ENCODE peak calls at places on chromosomes 5 and 9, in nine cellular contexts. K is cardiac fibroblast, P is heart right ventricle, O is prostate gland, H is A549, Y is breast epithelium, L is mucosa of descending colon, G is left ventricle myocardium inferior, J is HFF-Myc. C is an unnamed sample.

GRCh38 chr9:35688558-35689350 is 971 bp downstream of the TPM2 start:
- DNase-seq in L (no peak), P (no peak), K (peak), G (no peak), H (peak), O (no peak), J (peak), Y (no peak), C (peak)

GRCh38 chr5:158995694-158996173 is 104.0 kb downstream of the EBF1 start:
- DNase-seq in J (no peak), O (no peak), L (no peak), Y (no peak), P (no peak), G (no peak), H (no peak), K (peak), C (no peak)

GRCh38 chr5:180084638-180085561 is 13.3 kb upstream of the RNF130 start:
- DNase-seq in Y (no peak), H (peak), O (peak), G (no peak), K (no peak), L (peak), J (no peak), P (no peak), C (no peak)

GRCh38 chr5:138668981-138669380 is 84.2 kb upstream of the CTNNA1 start:
- DNase-seq in J (no peak), G (no peak), L (no peak), Y (peak), K (no peak), O (no peak), P (no peak), H (peak), C (no peak)

GRCh38 chr5:132883261-132883834 is 9.9 kb downstream of the LEAP2 start:
- DNase-seq in J (peak), L (no peak), P (no peak), O (peak), K (peak), G (no peak), Y (no peak), H (peak), C (peak)

GRCh38 chr5:171724771-171725609 is 60.6 kb upstream of the SMIM23 start:
- DNase-seq in L (no peak), Y (no peak), K (peak), P (no peak), G (no peak), H (no peak), O (no peak), J (peak), C (no peak)

GRCh38 chr5:54881286-54882005 is 103.9 kb downstream of the ESM1 start:
- DNase-seq in G (no peak), H (no peak), P (no peak), O (no peak), L (no peak), J (no peak), K (no peak), Y (no peak), C (no peak)

GRCh38 chr5:76371955-76372319 is 31.1 kb upstream of the IQGAP2 start:
- DNase-seq in L (no peak), Y (no peak), O (no peak), G (no peak), J (no peak), P (no peak), K (no peak), H (no peak), C (no peak)

GRCh38 chr9:94928696-94929372 is 202.3 kb downstream of the AOPEP start:
- DNase-seq in G (no peak), J (no peak), L (no peak), O (no peak), H (no peak), Y (no peak), K (no peak), P (no peak), C (no peak)

GRCh38 chr5:34598177-34598794 is 57.8 kb upstream of the RAI14 start:
- DNase-seq in O (no peak), J (peak), H (peak), P (no peak), G (no peak), L (no peak), Y (no peak), K (peak), C (peak)

GRCh38 chr9:21668504-21668903 is 133.9 kb upstream of the MTAP start:
- DNase-seq in L (no peak), J (no peak), H (no peak), Y (no peak), G (no peak), K (no peak), O (no peak), P (no peak), C (no peak)

GRCh38 chr5:105504-106080 is 13.6 kb downstream of the PLEKHG4B start:
- DNase-seq in K (no peak), Y (no peak), L (no peak), H (no peak), O (no peak), J (no peak), P (no peak), G (no peak), C (no peak)

GRCh38 chr5:174599992-174600391 is 124.4 kb upstream of the MSX2 start:
- DNase-seq in O (no peak), G (no peak), L (no peak), H (no peak), J (no peak), P (no peak), K (no peak), Y (no peak), C (no peak)

GRCh38 chr9:21758540-21758939 is 43.9 kb upstream of the MTAP start:
- DNase-seq in K (no peak), G (no peak), O (no peak), Y (no peak), L (no peak), P (no peak), H (no peak), J (no peak), C (no peak)

GRCh38 chr5:150622157-150622556 is 18.3 kb upstream of the SYNPO start:
- DNase-seq in L (no peak), K (no peak), G (no peak), P (no peak), Y (no peak), J (no peak), H (no peak), O (no peak), C (no peak)

GRCh38 chr5:73232266-73233041 is 59.5 kb downstream of the TMEM174 start:
- DNase-seq in Y (no peak), K (no peak), O (no peak), L (no peak), P (no peak), J (no peak), G (no peak), H (no peak), C (no peak)

GRCh38 chr5:143730112-143730801 is 81.7 kb upstream of the HMHB1 start:
- DNase-seq in H (no peak), Y (no peak), K (no peak), J (no peak), L (no peak), P (no peak), G (no peak), O (no peak), C (no peak)

GRCh38 chr9:20117985-20118384 is 329.1 kb upstream of the SLC24A2 start:
- DNase-seq in K (no peak), H (no peak), Y (no peak), G (no peak), L (no peak), J (no peak), P (no peak), O (no peak), C (no peak)

GRCh38 chr5:78345485-78345884 is 14.9 kb upstream of the SCAMP1 start:
- DNase-seq in Y (no peak), J (no peak), P (no peak), O (no peak), H (no peak), G (no peak), K (peak), L (no peak), C (no peak)

GRCh38 chr9:116417464-116417863 is 263.9 kb downstream of the PAPPA start:
- DNase-seq in O (no peak), Y (no peak), G (no peak), L (no peak), K (no peak), P (no peak), J (no peak), H (no peak), C (peak)

GRCh38 chr9:21095561-21095960 is 17.8 kb upstream of the IFNB1 start:
- DNase-seq in L (no peak), O (no peak), K (no peak), Y (no peak), G (no peak), H (no peak), J (no peak), P (no peak), C (no peak)

GRCh38 chr5:1167361-1167727 is 34.1 kb upstream of the SLC6A19 start:
- DNase-seq in H (no peak), L (no peak), G (no peak), K (no peak), J (no peak), Y (no peak), P (no peak), O (no peak), C (no peak)

GRCh38 chr9:81193362-81194339 is 495.7 kb downstream of the TLE1 start:
- DNase-seq in H (peak), K (no peak), J (no peak), L (no peak), G (no peak), Y (no peak), P (no peak), O (no peak), C (no peak)

GRCh38 chr9:131625848-131626670 is 80.7 kb downstream of the PRRT1B start:
- DNase-seq in H (no peak), K (no peak), Y (no peak), O (no peak), J (no peak), P (no peak), L (peak), G (no peak), C (no peak)

GRCh38 chr5:172791291-172791690 is 20.3 kb upstream of the DUSP1 start:
- DNase-seq in P (no peak), H (no peak), Y (no peak), K (no peak), G (no peak), L (no peak), O (no peak), J (no peak), C (no peak)

GRCh38 chr9:37941253-37941652 is 37.3 kb upstream of the SLC25A51 start:
- DNase-seq in K (no peak), H (no peak), Y (no peak), P (no peak), J (no peak), G (no peak), O (no peak), L (no peak), C (no peak)

GRCh38 chr5:168699002-168699401 is 119.8 kb upstream of the PANK3 start:
- DNase-seq in O (no peak), H (no peak), Y (no peak), P (peak), L (no peak), J (no peak), G (peak), K (no peak), C (no peak)

GRCh38 chr9:80492221-80492620 is 920.5 kb downstream of the TLE4 start:
- DNase-seq in G (peak), Y (no peak), J (no peak), P (peak), O (no peak), K (peak), H (no peak), L (no peak), C (peak)

GRCh38 chr9:115672477-115673316 is 480.9 kb upstream of the PAPPA start:
- DNase-seq in Y (no peak), G (no peak), P (no peak), O (no peak), J (peak), L (no peak), K (peak), H (peak), C (peak)

GRCh38 chr9:2817987-2818386 is 25.9 kb downstream of the PUM3 start:
- DNase-seq in K (peak), H (no peak), L (no peak), G (no peak), O (no peak), Y (no peak), P (no peak), J (no peak), C (peak)

GRCh38 chr5:111583761-111584203 is 71.4 kb upstream of the STARD4 start:
- DNase-seq in H (no peak), K (peak), J (peak), O (no peak), Y (no peak), G (no peak), L (no peak), P (no peak), C (no peak)

GRCh38 chr5:170078458-170078857 is 27.2 kb upstream of the FOXI1 start:
- DNase-seq in Y (no peak), G (no peak), O (no peak), J (no peak), L (no peak), P (no peak), K (no peak), H (no peak), C (no peak)

GRCh38 chr9:134455951-134456739 is 129.9 kb downstream of the RXRA start:
- DNase-seq in O (peak), L (peak), K (peak), Y (peak), J (peak), H (peak), G (peak), P (peak), C (peak)

GRCh38 chr5:157076558-157076957 is 17.6 kb upstream of the HAVCR1 start:
- DNase-seq in K (peak), O (no peak), J (peak), P (no peak), Y (no peak), H (peak), G (no peak), L (no peak), C (peak)

GRCh38 chr9:13728917-13729811 is 449.7 kb upstream of the MPDZ start:
- DNase-seq in J (no peak), Y (no peak), G (no peak), L (no peak), H (no peak), K (peak), O (no peak), P (no peak), C (peak)

GRCh38 chr9:24793711-24794110 is 248.0 kb upstream of the IZUMO3 start:
- DNase-seq in G (no peak), Y (no peak), O (no peak), J (no peak), L (no peak), K (peak), P (no peak), H (no peak), C (no peak)

GRCh38 chr9:93963969-93964368 is 8.8 kb upstream of the BARX1 start:
- DNase-seq in K (no peak), Y (no peak), P (no peak), L (no peak), H (no peak), J (no peak), O (no peak), G (no peak), C (no peak)

GRCh38 chr9:128244443-128245226 is 31.2 kb downstream of the GOLGA2 start:
- DNase-seq in H (no peak), J (peak), K (peak), L (peak), G (peak), P (peak), O (no peak), Y (peak), C (no peak)

GRCh38 chr9:89234636-89235035 is 56.0 kb upstream of the SHC3 start:
- DNase-seq in G (no peak), O (no peak), Y (no peak), K (peak), L (no peak), H (peak), J (no peak), P (no peak), C (no peak)
- TF ChIP-seq CTCF in G (peak), O (no peak), Y (no peak), K (peak), L (no peak), H (peak), J (no peak), P (no peak), C (peak)

DNA sequence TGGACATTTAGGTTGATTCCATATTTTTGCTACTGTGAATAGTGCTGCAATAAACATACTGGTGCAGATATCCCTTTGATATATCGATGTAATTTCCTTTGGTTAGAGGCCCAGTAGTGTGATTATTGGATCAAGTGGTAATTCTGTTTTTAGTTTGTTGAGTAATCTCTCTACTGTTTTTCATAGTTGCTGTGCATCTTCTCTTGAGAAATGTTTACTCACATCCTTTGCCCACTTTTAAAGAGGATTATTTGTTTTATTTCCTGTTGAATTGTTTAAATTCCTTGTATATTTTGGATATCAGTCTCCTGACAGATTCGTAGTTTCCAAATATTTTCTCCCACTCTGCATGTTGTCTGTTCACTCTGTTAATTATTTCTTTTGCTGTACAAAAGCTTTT is 352.6 kb upstream of the TARS1 start:
- DNase-seq in H (no peak), P (no peak), Y (no peak), O (no peak), G (no peak), J (no peak), K (peak), L (no peak), C (no peak)
- H3K4me3 ChIP-seq in H (no peak), P (no peak), Y (no peak), O (no peak), G (no peak), J (no peak), K (no peak), L (no peak), C (no peak)

GRCh38 chr5:21823588-21823987 is 1029.6 kb downstream of the CDH12 start:
- DNase-seq in H (no peak), L (no peak), Y (no peak), J (no peak), K (peak), O (no peak), G (no peak), P (no peak), C (no peak)

GRCh38 chr5:21823076-21823574 is 1030.0 kb downstream of the CDH12 start:
- DNase-seq in P (no peak), K (peak), L (no peak), H (no peak), O (no peak), G (no peak), Y (no peak), J (no peak), C (no peak)

GRCh38 chr5:21820527-21820926 is 1032.6 kb downstream of the CDH12 start:
- DNase-seq in H (no peak), L (no peak), G (no peak), K (no peak), P (no peak), O (no peak), J (no peak), Y (no peak), C (no peak)

GRCh38 chr5:21817668-21818419 is 1035.3 kb downstream of the CDH12 start:
- DNase-seq in O (no peak), K (peak), L (no peak), J (no peak), H (no peak), Y (no peak), P (no peak), G (no peak), C (no peak)
- TF ChIP-seq CTCF in O (no peak), K (peak), L (no peak), J (no peak), H (no peak), Y (no peak), P (no peak), G (peak), C (peak)

GRCh38 chr9:15505927-15506326 is 4.8 kb downstream of the PSIP1 start:
- DNase-seq in H (no peak), P (no peak), K (no peak), L (no peak), G (no peak), Y (no peak), J (no peak), O (no peak), C (no peak)

GRCh38 chr9:15499108-15499507 is 11.7 kb downstream of the PSIP1 start:
- DNase-seq in P (no peak), O (no peak), G (no peak), L (no peak), J (no peak), Y (no peak), H (no peak), K (no peak), C (no peak)

GRCh38 chr9:15501179-15501578 is 9.6 kb downstream of the PSIP1 start:
- DNase-seq in K (no peak), O (no peak), L (no peak), P (no peak), Y (no peak), H (no peak), G (no peak), J (no peak), C (no peak)

GRCh38 chr9:15498246-15499018 is 12.3 kb downstream of the PSIP1 start:
- DNase-seq in G (no peak), K (no peak), P (no peak), Y (no peak), O (no peak), H (no peak), L (no peak), J (no peak), C (no peak)

DNA sequence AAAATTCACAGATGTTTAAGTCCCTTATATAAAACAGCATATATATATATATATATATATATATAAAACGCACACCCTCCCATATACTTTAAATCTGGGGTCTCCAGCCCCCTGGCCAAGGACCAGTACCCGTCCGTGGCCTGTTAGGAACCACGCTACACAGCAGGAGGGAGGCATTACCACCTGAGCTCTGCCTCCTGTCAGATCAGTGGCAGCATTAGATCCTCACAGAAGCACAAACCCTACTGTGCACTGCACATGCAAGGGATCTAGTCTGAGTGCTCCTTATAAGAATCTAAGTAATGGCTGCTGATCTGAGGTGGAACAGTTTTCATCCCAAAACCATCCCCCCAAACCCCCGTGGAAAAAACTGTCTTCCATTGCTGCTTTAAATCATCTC is 9.0 kb downstream of the PSIP1 start:
- DNase-seq in L (no peak), Y (no peak), G (no peak), K (no peak), O (no peak), H (no peak), J (no peak), P (no peak), C (no peak)
- H3K4me3 ChIP-seq in L (no peak), Y (no peak), G (no peak), K (no peak), O (no peak), H (no peak), J (no peak), P (no peak), C (no peak)

GRCh38 chr5:25006734-25007133 is 362.0 kb upstream of the CDH10 start:
- DNase-seq in G (no peak), H (peak), Y (no peak), P (no peak), K (peak), J (no peak), O (no peak), L (no peak), C (peak)
- TF ChIP-seq CTCF in G (no peak), H (peak), Y (no peak), P (no peak), K (no peak), J (no peak), O (no peak), L (no peak), C (peak)

GRCh38 chr5:135615581-135616260 is 36.9 kb upstream of the CXCL14 start:
- DNase-seq in G (no peak), O (no peak), K (peak), P (no peak), Y (no peak), J (no peak), L (no peak), H (no peak), C (no peak)
- H3K4me3 ChIP-seq in G (no peak), O (no peak), K (no peak), P (no peak), Y (no peak), J (no peak), L (no peak), H (no peak), C (no peak)

C was measured in kidney epithelial cell.